ENCODE peak calls at places on chromosomes 7 and 10, in six cellular contexts. O is tibial nerve, D is heart left ventricle, M is cardiac muscle cell, R is lower lobe of right lung, W is pancreas. J is an unnamed sample.

GRCh38 chr7:6246257-6246917 is 26.0 kb downstream of the CYTH3 start:
- DNase-seq in R (no peak), D (no peak), O (no peak), W (no peak), M (peak; percentile 59), J (no peak)

GRCh38 chr10:98446121-98446655 is 547 bp downstream of the HPS1 start:
- DNase-seq in M (peak; percentile 37), O (peak; percentile 21), R (peak; percentile 73), D (peak; percentile 49), W (peak; percentile 56), J (no peak)

GRCh38 chr10:25616903-25617592 is 317.0 kb upstream of the MYO3A start:
- DNase-seq in O (no peak), D (no peak), R (no peak), W (no peak), M (no peak), J (no peak)

GRCh38 chr7:18426564-18427226 is 68.9 kb upstream of the HDAC9 start:
- DNase-seq in R (no peak), D (no peak), O (no peak), M (peak; percentile 48), W (no peak), J (no peak)

GRCh38 chr10:45425628-45426563 is 51.9 kb downstream of the ALOX5 start:
- DNase-seq in O (no peak), R (no peak), M (no peak), W (peak; percentile 83), D (no peak), J (no peak)

GRCh38 chr7:115721293-115721920 is 309.2 kb downstream of the TFEC start:
- DNase-seq in D (no peak), M (no peak), O (no peak), W (no peak), R (no peak), J (no peak)

GRCh38 chr10:69285699-69286098 is 7.4 kb downstream of the HK1 start:
- DNase-seq in M (no peak), O (no peak), W (no peak), R (no peak), D (no peak), J (no peak)

GRCh38 chr10:118594392-118595063 is 920 bp downstream of the PRLHR start:
- DNase-seq in M (peak; percentile 69), R (peak; percentile 52), D (no peak), O (peak; percentile 18), W (no peak), J (peak; percentile 26)

GRCh38 chr10:101660268-101660667 is 34.7 kb downstream of the FBXW4 start:
- DNase-seq in W (no peak), R (no peak), M (no peak), O (no peak), D (no peak), J (no peak)

GRCh38 chr10:104391150-104391968 is 37.7 kb downstream of the CFAP58 start:
- DNase-seq in R (no peak), W (no peak), O (no peak), D (no peak), M (peak; percentile 4), J (no peak)

GRCh38 chr7:815284-816216 is 16.7 kb upstream of the SUN1 start:
- DNase-seq in R (peak; percentile 41), D (peak; percentile 44), M (peak; percentile 26), O (no peak), W (peak; percentile 62), J (peak; percentile 50)

GRCh38 chr10:48316236-48316635 is 9.8 kb downstream of the MAPK8 start:
- DNase-seq in R (no peak), D (no peak), M (no peak), O (no peak), W (no peak), J (no peak)

GRCh38 chr10:116947838-116948529 is 57.0 kb downstream of the SHTN1 start:
- DNase-seq in W (peak; percentile 20), O (no peak), M (peak; percentile 39), R (no peak), D (no peak), J (no peak)

GRCh38 chr10:119031496-119032059 is 2.1 kb downstream of the NANOS1 start:
- DNase-seq in O (no peak), W (no peak), M (no peak), D (no peak), R (no peak), J (no peak)

GRCh38 chr7:19899517-19899916 is 126.1 kb upstream of the TMEM196 start:
- DNase-seq in W (no peak), M (peak; percentile 37), D (no peak), O (no peak), R (no peak), J (no peak)

GRCh38 chr7:51222916-51223315 is 93.7 kb downstream of the COBL start:
- DNase-seq in D (no peak), O (no peak), W (no peak), M (no peak), R (no peak), J (no peak)

GRCh38 chr10:122010405-122011050 is 21.6 kb downstream of the TACC2 start:
- DNase-seq in O (no peak), D (no peak), R (no peak), W (no peak), M (peak; percentile 71), J (no peak)

GRCh38 chr10:33460461-33461294 is 126.2 kb upstream of the NRP1 start:
- DNase-seq in W (peak; percentile 58), D (peak; percentile 84), M (peak; percentile 57), R (peak; percentile 49), O (peak; percentile 40), J (peak; percentile 54)

GRCh38 chr10:78931333-78932083 is 137.3 kb upstream of the ZMIZ1 start:
- DNase-seq in M (peak; percentile 74), O (peak; percentile 81), R (no peak), W (peak; percentile 28), D (peak; percentile 77), J (peak; percentile 43)

GRCh38 chr10:114767101-114767588 is 54.4 kb upstream of the FHIP2A start:
- DNase-seq in W (no peak), M (peak; percentile 36), R (no peak), D (no peak), O (no peak), J (no peak)

GRCh38 chr7:155020996-155021395 is 18.1 kb upstream of the PAXIP1 start:
- DNase-seq in O (no peak), D (no peak), R (no peak), W (no peak), M (no peak), J (no peak)

GRCh38 chr7:4026941-4027340 is 655.2 kb upstream of the FOXK1 start:
- DNase-seq in R (no peak), W (no peak), M (no peak), D (no peak), O (no peak), J (no peak)

DNA sequence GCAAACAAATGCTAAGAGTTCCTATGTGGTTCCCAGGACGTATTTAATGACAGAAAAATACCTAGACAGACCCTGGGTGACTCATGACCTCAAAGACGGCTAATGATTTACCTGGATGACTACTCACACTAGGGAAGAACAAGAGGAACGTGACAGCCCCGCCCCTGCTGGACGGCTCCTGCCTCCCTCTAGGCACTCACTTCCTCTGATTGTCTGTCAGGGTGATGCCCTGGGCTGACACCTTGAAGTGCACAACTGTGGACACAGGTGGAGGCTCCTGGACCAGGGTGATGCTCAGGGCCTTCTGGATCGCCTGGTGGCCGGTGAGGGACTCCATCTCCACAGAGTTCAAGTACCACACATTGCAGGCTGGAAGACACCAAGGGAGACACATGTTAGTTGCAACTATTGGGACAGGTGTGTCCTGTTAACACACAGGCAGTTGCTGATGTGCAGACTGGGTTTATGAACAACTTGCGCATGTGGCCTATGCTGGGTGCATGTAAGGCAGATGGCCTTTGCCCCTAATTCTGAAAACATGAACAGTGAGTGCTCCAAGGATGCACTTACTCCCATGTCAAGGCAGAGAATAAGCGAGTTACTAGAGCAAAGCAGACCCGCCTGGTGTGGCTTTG is 298.3 kb downstream of the TNS3 start:
- DNase-seq in W (no peak), O (no peak), R (no peak), M (no peak), D (no peak), J (no peak)
- TF ChIP-seq CTCF in W (no peak), O (no peak), R (no peak), M (no peak), D (no peak), J (no peak)

DNA sequence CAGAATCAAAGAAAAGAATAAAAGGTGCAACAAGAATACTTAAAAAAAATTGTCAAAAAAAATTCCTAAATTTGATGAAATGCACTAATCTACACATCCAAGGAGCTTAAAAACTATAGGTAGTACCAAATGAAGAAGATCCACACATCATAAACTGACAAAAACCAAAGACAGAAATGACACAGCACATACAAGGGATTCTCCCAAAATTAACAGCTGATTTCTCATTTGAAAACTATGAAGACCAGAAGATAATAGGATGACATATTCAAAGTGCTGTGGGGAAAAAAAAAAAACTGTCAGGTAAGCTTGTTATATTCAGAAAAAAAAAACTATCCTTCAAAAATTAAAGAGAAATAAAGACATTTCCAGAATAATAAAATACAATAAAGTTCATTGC is 618.2 kb downstream of the TNS3 start:
- DNase-seq in W (no peak), O (no peak), M (no peak), D (no peak), R (no peak), J (no peak)
- H3K9me3 ChIP-seq in W (no peaks in the 10 kb centered on the region), O (no peaks in the 10 kb centered on the region), M (no peaks in the 10 kb centered on the region), D (peaks cover 74% of the 10 kb centered on the region), R (peaks cover 50% of the 10 kb centered on the region), J (no peaks in the 10 kb centered on the region)

GRCh38 chr10:95211606-95212279 is 17.7 kb downstream of the ACSM6 start:
- DNase-seq in D (no peak), M (no peak), R (no peak), W (no peak), O (no peak), J (no peak)

GRCh38 chr10:95209509-95210127 is 15.6 kb downstream of the ACSM6 start:
- DNase-seq in O (no peak), W (no peak), M (no peak), R (no peak), D (no peak), J (no peak)

GRCh38 chr10:95214369-95214768 is 20.3 kb downstream of the ACSM6 start:
- DNase-seq in R (no peak), O (no peak), D (no peak), W (no peak), M (no peak), J (no peak)

GRCh38 chr10:95214793-95215192 is 20.8 kb downstream of the ACSM6 start:
- DNase-seq in O (no peak), R (no peak), M (peak; percentile 21), W (no peak), D (no peak), J (no peak)

DNA sequence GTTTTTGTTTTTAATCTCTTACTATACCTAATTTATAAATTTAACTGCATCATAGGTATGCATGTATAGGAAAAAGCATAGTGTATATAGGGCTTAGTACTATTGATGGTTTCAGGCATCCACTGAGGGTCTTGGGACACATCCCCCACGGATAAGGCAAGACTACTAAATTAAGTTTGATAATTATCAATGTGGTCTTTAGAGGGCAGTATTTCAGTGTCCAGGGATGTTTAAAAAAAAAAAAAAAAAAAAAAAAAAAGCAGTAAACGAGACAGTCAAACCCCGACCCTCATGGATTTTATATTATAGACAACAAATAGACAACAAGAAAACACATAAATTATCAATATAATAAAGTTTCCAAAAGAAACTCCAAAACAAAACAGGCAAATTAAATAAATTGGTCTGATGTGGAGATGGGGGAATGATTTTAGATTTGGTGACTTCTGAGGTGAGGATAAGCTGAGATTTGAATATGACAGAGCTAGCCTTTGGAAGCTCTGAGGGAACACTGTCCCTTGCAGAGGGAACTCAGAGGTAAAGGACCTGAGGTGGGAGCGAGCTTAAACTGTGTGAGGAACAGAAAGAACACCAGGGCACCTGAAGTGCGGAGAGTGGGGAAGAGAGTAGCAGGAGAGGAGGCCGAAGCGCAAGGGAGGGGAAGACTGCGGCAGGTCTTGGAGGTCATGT is 14.8 kb downstream of the ACSM6 start:
- DNase-seq in W (no peak), O (no peak), R (no peak), D (no peak), M (peak; percentile 26), J (no peak)
- TF ChIP-seq CTCF in W (no peak), O (no peak), R (peak; percentile 31), D (peak; percentile 23), M (peak; percentile 31), J (peak; percentile 43)

GRCh38 chr7:113955157-113955556 is 36.3 kb upstream of the PPP1R3A start:
- DNase-seq in W (no peak), R (no peak), D (no peak), O (no peak), M (no peak), J (no peak)
- H3K9me3 ChIP-seq in W (no peaks in the 10 kb centered on the region), R (peaks cover 25% of the 10 kb centered on the region), D (peaks cover 56% of the 10 kb centered on the region), O (no peaks in the 10 kb centered on the region), M (no peaks in the 10 kb centered on the region), J (peaks cover 43% of the 10 kb centered on the region)

J was measured in heart right ventricle.